ENCODE peak calls at places on chromosome 11, in ten cellular contexts. S is IMR-90, K is lower lobe of right lung, P is psoas muscle, Z is lung, V is tibial nerve, U is upper lobe of right lung, N is body of pancreas, D is PC-9, T is A549. G is an unnamed sample. For H3K4me1, the result is how much of the 10 kb centered on the place peaks cover.

GRCh38 chr11:70399681-70400112 is 1.4 kb downstream of the CTTN start:
- DNase-seq in S (peak), K (peak), P (peak), Z (peak), V (peak), U (peak), N (peak), D (peak), T (peak), G (peak)

GRCh38 chr11:93100211-93100610 is 97.6 kb downstream of the SLC36A4 start:
- DNase-seq in S (peak), K (no peak), P (no peak), Z (no peak), V (no peak), U (no peak), N (no peak), D (no peak), T (no peak), G (no peak)

GRCh38 chr11:100563541-100564280 is 123.4 kb upstream of the ARHGAP42 start:
- DNase-seq in S (peak), K (no peak), P (no peak), Z (no peak), V (no peak), U (no peak), N (no peak), D (no peak), T (no peak), G (no peak)

GRCh38 chr11:76668362-76669155 is 2.0 kb downstream of the LRRC32 start:
- DNase-seq in S (no peak), K (no peak), P (no peak), Z (no peak), V (no peak), U (peak), N (no peak), D (no peak), T (no peak), G (no peak)

GRCh38 chr11:128835741-128836410 is 31.2 kb downstream of the KCNJ1 start:
- DNase-seq in S (no peak), K (no peak), P (no peak), Z (no peak), V (no peak), U (no peak), N (peak), D (no peak), T (no peak), G (no peak)

GRCh38 chr11:70772950-70773349 is 374.6 kb downstream of the CTTN start:
- DNase-seq in S (no peak), K (no peak), P (no peak), Z (no peak), V (no peak), U (no peak), N (no peak), D (no peak), T (no peak), G (no peak)

GRCh38 chr11:61004037-61004641 is 32.7 kb downstream of the CD6 start:
- DNase-seq in S (peak), K (no peak), P (no peak), Z (no peak), V (no peak), U (no peak), N (no peak), D (no peak), T (no peak), G (no peak)

GRCh38 chr11:36500315-36500721 is 9.8 kb downstream of the TRAF6 start:
- DNase-seq in S (peak), K (no peak), P (no peak), Z (no peak), V (no peak), U (no peak), N (no peak), D (peak), T (peak), G (no peak)

GRCh38 chr11:27464155-27464759 is 8.3 kb downstream of the LGR4 start:
- DNase-seq in S (peak), K (no peak), P (no peak), Z (no peak), V (no peak), U (no peak), N (peak), D (peak), T (no peak), G (no peak)

GRCh38 chr11:36292311-36292722 is 3.1 kb upstream of the COMMD9 start:
- DNase-seq in S (peak), K (no peak), P (no peak), Z (no peak), V (no peak), U (no peak), N (no peak), D (no peak), T (peak), G (no peak)

GRCh38 chr11:69377953-69378302 is 84.0 kb downstream of the MYEOV start:
- DNase-seq in S (no peak), K (no peak), P (no peak), Z (no peak), V (no peak), U (peak), N (no peak), D (no peak), T (no peak), G (no peak)

GRCh38 chr11:34915136-34916013 is 804 bp downstream of the APIP start:
- DNase-seq in S (peak), K (no peak), P (no peak), Z (no peak), V (no peak), U (no peak), N (no peak), D (no peak), T (peak), G (no peak)

GRCh38 chr11:27497284-27497866 is 9.2 kb downstream of the LIN7C start:
- DNase-seq in S (peak), K (no peak), P (no peak), Z (no peak), V (no peak), U (no peak), N (no peak), D (no peak), T (no peak), G (no peak)

GRCh38 chr11:128632151-128632791 is 44.9 kb upstream of the ETS1 start:
- DNase-seq in S (peak), K (no peak), P (no peak), Z (no peak), V (peak), U (no peak), N (peak), D (no peak), T (no peak), G (peak)

GRCh38 chr11:67449116-67449844 is 3.2 kb downstream of the GPR152 start:
- DNase-seq in S (no peak), K (no peak), P (no peak), Z (no peak), V (no peak), U (no peak), N (no peak), D (no peak), T (no peak), G (no peak)

GRCh38 chr11:75214411-75214821 is 26.2 kb upstream of the TPBGL start:
- DNase-seq in S (peak), K (peak), P (peak), Z (peak), V (peak), U (peak), N (peak), D (peak), T (peak), G (peak)

GRCh38 chr11:95230054-95231034 is 658 bp downstream of the SESN3 start:
- DNase-seq in S (no peak), K (no peak), P (peak), Z (peak), V (no peak), U (no peak), N (peak), D (no peak), T (peak), G (peak)

GRCh38 chr11:116853461-116854073 is 16.1 kb upstream of the APOA1 start:
- DNase-seq in S (peak), K (no peak), P (no peak), Z (no peak), V (no peak), U (no peak), N (no peak), D (peak), T (no peak), G (no peak)

GRCh38 chr11:67663515-67664212 is 10.8 kb downstream of the ALDH3B2 start:
- DNase-seq in S (no peak), K (no peak), P (no peak), Z (no peak), V (no peak), U (peak), N (no peak), D (no peak), T (no peak), G (no peak)

GRCh38 chr11:85725510-85726258 is 39.7 kb upstream of the CCDC89 start:
- DNase-seq in S (peak), K (no peak), P (no peak), Z (no peak), V (no peak), U (no peak), N (no peak), D (peak), T (peak), G (no peak)

GRCh38 chr11:44380009-44380313 is 70.0 kb upstream of the ALX4 start:
- DNase-seq in S (no peak), K (no peak), P (no peak), Z (no peak), V (no peak), U (no peak), N (no peak), D (no peak), T (no peak), G (no peak)

GRCh38 chr11:70489276-70489675 is 90.9 kb downstream of the CTTN start:
- DNase-seq in S (no peak), K (peak), P (peak), Z (no peak), V (no peak), U (peak), N (no peak), D (no peak), T (no peak), G (no peak)

GRCh38 chr11:105719073-105719846 is 109.4 kb downstream of the GRIA4 start:
- DNase-seq in S (peak), K (no peak), P (no peak), Z (no peak), V (no peak), U (no peak), N (no peak), D (peak), T (peak), G (no peak)

GRCh38 chr11:43574949-43575915 is 105.3 kb upstream of the HSD17B12 start:
- DNase-seq in S (peak), K (no peak), P (no peak), Z (no peak), V (no peak), U (no peak), N (peak), D (no peak), T (no peak), G (no peak)

GRCh38 chr11:61334434-61335354 is 1.7 kb downstream of the TKFC start:
- DNase-seq in S (peak), K (no peak), P (no peak), Z (no peak), V (no peak), U (no peak), N (peak), D (no peak), T (no peak), G (no peak)

GRCh38 chr11:38323961-38324761 is 1726.1 kb upstream of the RAG2 start:
- DNase-seq in S (no peak), K (no peak), P (no peak), Z (no peak), V (no peak), U (no peak), N (no peak), D (no peak), T (no peak), G (no peak)

GRCh38 chr11:10483584-10483983 is 28.5 kb downstream of the AMPD3 start:
- DNase-seq in S (no peak), K (no peak), P (no peak), Z (no peak), V (no peak), U (no peak), N (no peak), D (no peak), T (no peak), G (no peak)

GRCh38 chr11:68831124-68831523 is 10.6 kb downstream of the CPT1A start:
- DNase-seq in S (no peak), K (no peak), P (no peak), Z (no peak), V (no peak), U (no peak), N (peak), D (no peak), T (no peak), G (no peak)

GRCh38 chr11:109208116-109208515 is 213.9 kb upstream of the C11orf87 start:
- DNase-seq in S (no peak), K (no peak), P (no peak), Z (no peak), V (no peak), U (no peak), N (no peak), D (no peak), T (no peak), G (no peak)

GRCh38 chr11:29019960-29020683 is 911.9 kb downstream of the METTL15 start:
- DNase-seq in S (peak), K (no peak), P (no peak), Z (no peak), V (no peak), U (no peak), N (peak), D (no peak), T (peak), G (no peak)

GRCh38 chr11:34924714-34925113 is 8.3 kb downstream of the PDHX start:
- DNase-seq in S (no peak), K (no peak), P (no peak), Z (no peak), V (no peak), U (no peak), N (no peak), D (no peak), T (no peak), G (no peak)

GRCh38 chr11:37946155-37946766 is 1348.2 kb upstream of the RAG2 start:
- DNase-seq in S (peak), K (no peak), P (no peak), Z (no peak), V (no peak), U (no peak), N (peak), D (no peak), T (no peak), G (no peak)

GRCh38 chr11:77672276-77672675 is 34.7 kb upstream of the CLNS1A start:
- DNase-seq in S (peak), K (no peak), P (no peak), Z (no peak), V (no peak), U (no peak), N (no peak), D (no peak), T (no peak), G (peak)

GRCh38 chr11:12244156-12244555 is 133.2 kb upstream of the PARVA start:
- DNase-seq in S (no peak), K (no peak), P (no peak), Z (no peak), V (no peak), U (no peak), N (no peak), D (no peak), T (no peak), G (no peak)

GRCh38 chr11:62466444-62466843 is 47.6 kb downstream of the SCGB1A1 start:
- DNase-seq in S (no peak), K (no peak), P (no peak), Z (no peak), V (no peak), U (no peak), N (no peak), D (no peak), T (no peak), G (no peak)

GRCh38 chr11:32555091-32555490 is 28.5 kb upstream of the EIF3M start:
- DNase-seq in S (no peak), K (no peak), P (no peak), Z (no peak), V (no peak), U (no peak), N (no peak), D (no peak), T (no peak), G (no peak)

GRCh38 chr11:27357250-27357649 is 5.8 kb downstream of the CCDC34 start:
- DNase-seq in S (no peak), K (no peak), P (no peak), Z (no peak), V (no peak), U (no peak), N (peak), D (no peak), T (no peak), G (no peak)

GRCh38 chr11:113168804-113169342 is 145.5 kb upstream of the TTC12 start:
- DNase-seq in S (no peak), K (no peak), P (no peak), Z (no peak), V (no peak), U (no peak), N (no peak), D (no peak), T (no peak), G (no peak)

GRCh38 chr11:24779791-24780190 is 282.9 kb downstream of the LUZP2 start:
- DNase-seq in S (no peak), K (no peak), P (no peak), Z (no peak), V (no peak), U (no peak), N (no peak), D (no peak), T (no peak), G (no peak)
- TF ChIP-seq CTCF in S (peak), K (no peak), P (no peak), Z (no peak), V (no peak), U (no peak), N (no peak), D (no peak), T (no peak), G (no peak)

DNA sequence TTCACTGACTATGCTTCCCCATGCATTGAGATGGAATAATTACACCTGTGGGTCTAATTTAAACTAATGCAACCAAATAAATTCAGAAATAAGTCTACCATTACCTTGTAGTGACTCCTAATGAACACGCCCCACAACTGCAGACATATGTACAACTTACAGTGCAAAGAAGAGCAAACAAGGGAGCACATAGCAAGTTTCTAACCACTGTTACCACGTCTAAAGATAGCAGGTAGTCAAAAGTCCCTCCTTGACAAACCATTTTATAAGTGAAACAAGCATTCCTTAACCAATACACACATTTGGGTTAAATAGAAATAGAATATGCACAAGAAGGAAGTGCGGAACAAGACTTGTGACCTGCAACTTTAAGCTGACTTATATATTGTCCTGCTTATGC is 20.6 kb downstream of the PHF21A start:
- DNase-seq in S (no peak), K (no peak), P (no peak), Z (no peak), V (no peak), U (no peak), N (no peak), D (no peak), T (no peak), G (no peak)
- H3K4me1 ChIP-seq in S (under half), K (under half), P (under half), Z (under half), V (under half), U (under half), N (under half), D (under half), T (under half), G (under half)

GRCh38 chr11:111601636-111601978 is 642 bp upstream of the SIK2 start:
- DNase-seq in S (no peak), K (no peak), P (no peak), Z (no peak), V (no peak), U (no peak), N (no peak), D (no peak), T (no peak), G (no peak)
- H3K4me3 ChIP-seq in S (peak), K (peak), P (peak), Z (no peak), V (peak), U (peak), N (no peak), D (peak), T (peak), G (peak)

GRCh38 chr11:1301220-1302000 is 8.0 kb downstream of the TOLLIP start:
- DNase-seq in S (no peak), K (no peak), P (no peak), Z (peak), V (no peak), U (no peak), N (no peak), D (no peak), T (no peak), G (no peak)
- TF ChIP-seq CTCF in S (no peak), K (no peak), P (no peak), Z (no peak), V (no peak), U (no peak), N (no peak), D (no peak), T (no peak), G (no peak)

DNA sequence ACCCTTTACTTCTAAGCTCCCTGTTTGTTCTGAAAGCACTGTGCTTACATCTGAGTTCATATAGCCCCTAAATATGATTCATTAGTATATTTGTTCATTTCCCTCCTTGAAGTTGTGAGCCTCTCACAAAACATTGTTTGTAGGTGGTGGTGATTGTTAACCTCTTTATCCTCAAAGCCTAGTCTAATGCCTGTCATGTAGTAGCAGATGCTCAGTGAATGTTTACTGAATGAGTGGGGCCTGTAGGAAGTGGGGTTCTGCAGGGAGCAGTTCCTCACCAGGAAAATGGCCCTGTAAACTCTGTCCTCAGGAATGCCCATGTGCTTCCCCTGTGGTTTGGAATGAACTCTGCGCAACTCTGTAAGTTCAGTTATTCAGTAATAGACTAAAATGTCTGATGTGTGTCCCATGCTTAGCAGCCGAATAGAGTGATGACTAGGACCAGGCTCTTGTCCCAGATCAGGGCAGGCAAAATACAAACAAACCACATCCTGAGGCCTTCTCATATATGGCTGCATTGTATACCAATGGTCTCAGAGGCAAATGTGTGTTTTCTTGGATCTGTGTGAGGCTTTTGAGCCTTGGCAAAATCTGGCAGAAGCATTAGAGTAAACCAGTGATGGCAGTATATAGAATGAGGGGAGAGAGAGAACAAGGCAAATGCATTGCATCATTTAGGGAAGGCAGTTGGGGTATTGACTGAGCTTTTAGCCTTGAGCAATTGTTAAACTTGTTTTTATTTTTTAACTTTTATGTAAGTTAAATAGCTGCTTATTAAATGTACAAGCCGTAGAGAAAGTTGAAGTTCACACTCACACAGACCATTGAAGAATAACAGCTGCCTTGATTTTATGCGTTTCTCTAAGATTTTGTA is 91.4 kb upstream of the BIRC3 start:
- DNase-seq in S (peak), K (no peak), P (no peak), Z (no peak), V (no peak), U (no peak), N (no peak), D (peak), T (no peak), G (no peak)
- H3K4me1 ChIP-seq in S (under half), K (under half), P (under half), Z (under half), V (under half), U (under half), N (under half), D (half or more), T (under half), G (under half)

GRCh38 chr11:119403021-119403420 is 20.0 kb downstream of the THY1 start:
- DNase-seq in S (peak), K (no peak), P (no peak), Z (no peak), V (no peak), U (no peak), N (no peak), D (no peak), T (no peak), G (no peak)

GRCh38 chr11:119405986-119406385 is 17.0 kb downstream of the THY1 start:
- DNase-seq in S (peak), K (no peak), P (no peak), Z (no peak), V (no peak), U (no peak), N (no peak), D (no peak), T (no peak), G (no peak)

GRCh38 chr11:119400860-119401259 is 19.4 kb upstream of the USP2 start:
- DNase-seq in S (no peak), K (no peak), P (no peak), Z (no peak), V (no peak), U (no peak), N (no peak), D (no peak), T (no peak), G (no peak)

GRCh38 chr11:119404872-119405271 is 18.1 kb downstream of the THY1 start:
- DNase-seq in S (no peak), K (no peak), P (no peak), Z (no peak), V (no peak), U (no peak), N (no peak), D (no peak), T (no peak), G (no peak)

DNA sequence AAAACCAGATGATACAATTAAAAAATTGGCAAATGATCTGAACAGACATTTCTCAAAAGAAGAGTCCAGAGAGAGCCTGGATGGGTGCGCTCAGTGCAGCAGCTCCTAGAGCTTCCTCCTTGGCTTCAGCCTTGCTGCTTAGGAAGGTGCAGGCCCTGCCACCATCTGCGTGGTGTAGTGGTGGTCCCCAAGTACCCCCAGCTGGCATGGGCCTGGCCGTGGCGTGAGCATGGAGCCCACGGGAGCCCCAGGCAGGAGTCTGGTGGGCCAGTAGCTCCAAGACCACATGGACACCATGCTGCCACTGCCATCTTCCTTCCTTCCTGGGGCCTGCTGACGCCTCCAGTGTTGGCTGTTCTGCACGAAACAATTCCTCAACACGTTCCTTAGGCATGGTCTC is 20.5 kb downstream of the THY1 start:
- DNase-seq in S (no peak), K (no peak), P (no peak), Z (no peak), V (no peak), U (no peak), N (no peak), D (no peak), T (no peak), G (no peak)
- H3K4me3 ChIP-seq in S (no peak), K (no peak), P (no peak), Z (no peak), V (no peak), U (no peak), N (no peak), D (no peak), T (no peak), G (no peak)